ENCODE peak calls at places on chromosome 20, in eight cellular contexts. U is PC-3, I is spleen, J is foreskin keratinocyte, P is H9, X is adrenal gland, M is kidney, N is heart left ventricle. Z is an unnamed sample.
A peak's percentile ranks its signal among the peaks of the same experiment; 100 is the strongest.

GRCh38 chr20:11092151-11092550 is 418.4 kb upstream of the JAG1 start:
- DNase-seq in U (no peak), I (no peak), J (no peak), P (no peak), X (no peak), M (no peak), N (no peak), Z (no peak)

GRCh38 chr20:5630071-5630470 is 120.1 kb upstream of the SHLD1 start:
- DNase-seq in U (no peak), I (no peak), J (no peak), P (no peak), X (no peak), M (no peak), N (no peak), Z (no peak)

GRCh38 chr20:60986757-60987156 is 265.3 kb upstream of the CDH4 start:
- DNase-seq in U (no peak), I (no peak), J (no peak), P (no peak), X (no peak), M (no peak), N (no peak), Z (no peak)

GRCh38 chr20:3808141-3808479 is 12.0 kb downstream of the CDC25B start:
- DNase-seq in U (peak; percentile 98), I (peak; percentile 84), J (peak; percentile 63), P (no peak), X (peak; percentile 93), M (peak; percentile 93), N (peak; percentile 80), Z (peak; percentile 86)

GRCh38 chr20:23643665-23644064 is 5.9 kb upstream of the CST3 start:
- DNase-seq in U (no peak), I (no peak), J (no peak), P (no peak), X (no peak), M (no peak), N (no peak), Z (no peak)

GRCh38 chr20:62364911-62365736 is 2.0 kb downstream of the LAMA5 start:
- DNase-seq in U (no peak), I (no peak), J (no peak), P (peak; percentile 38), X (peak; percentile 91), M (peak; percentile 80), N (peak; percentile 65), Z (no peak)

GRCh38 chr20:63219447-63219821 is 3.5 kb upstream of the YTHDF1 start:
- DNase-seq in U (no peak), I (no peak), J (no peak), P (no peak), X (no peak), M (peak; percentile 55), N (no peak), Z (no peak)

GRCh38 chr20:21137078-21137477 is 11.2 kb downstream of the KIZ start:
- DNase-seq in U (no peak), I (no peak), J (no peak), P (no peak), X (no peak), M (no peak), N (no peak), Z (no peak)

GRCh38 chr20:34683667-34684066 is 6.8 kb upstream of the PIGU start:
- DNase-seq in U (no peak), I (no peak), J (no peak), P (no peak), X (no peak), M (no peak), N (no peak), Z (no peak)

GRCh38 chr20:9141070-9141469 is 72.2 kb downstream of the PLCB4 start:
- DNase-seq in U (no peak), I (no peak), J (no peak), P (no peak), X (no peak), M (no peak), N (no peak), Z (no peak)

GRCh38 chr20:48471734-48472408 is 355.9 kb downstream of the PREX1 start:
- DNase-seq in U (no peak), I (no peak), J (no peak), P (no peak), X (no peak), M (no peak), N (no peak), Z (no peak)

GRCh38 chr20:47748851-47749250 is 36.4 kb downstream of the SULF2 start:
- DNase-seq in U (no peak), I (no peak), J (no peak), P (no peak), X (no peak), M (no peak), N (no peak), Z (no peak)

GRCh38 chr20:41249781-41250281 is 67.7 kb downstream of the ZHX3 start:
- DNase-seq in U (peak; percentile 25), I (no peak), J (peak; percentile 12), P (peak; percentile 86), X (peak; percentile 27), M (peak; percentile 55), N (peak; percentile 32), Z (peak; percentile 71)

GRCh38 chr20:61949714-61950630 is 115.7 kb downstream of the TAF4 start:
- DNase-seq in U (no peak), I (peak; percentile 39), J (no peak), P (no peak), X (peak; percentile 9), M (peak; percentile 55), N (peak; percentile 10), Z (no peak)

DNA sequence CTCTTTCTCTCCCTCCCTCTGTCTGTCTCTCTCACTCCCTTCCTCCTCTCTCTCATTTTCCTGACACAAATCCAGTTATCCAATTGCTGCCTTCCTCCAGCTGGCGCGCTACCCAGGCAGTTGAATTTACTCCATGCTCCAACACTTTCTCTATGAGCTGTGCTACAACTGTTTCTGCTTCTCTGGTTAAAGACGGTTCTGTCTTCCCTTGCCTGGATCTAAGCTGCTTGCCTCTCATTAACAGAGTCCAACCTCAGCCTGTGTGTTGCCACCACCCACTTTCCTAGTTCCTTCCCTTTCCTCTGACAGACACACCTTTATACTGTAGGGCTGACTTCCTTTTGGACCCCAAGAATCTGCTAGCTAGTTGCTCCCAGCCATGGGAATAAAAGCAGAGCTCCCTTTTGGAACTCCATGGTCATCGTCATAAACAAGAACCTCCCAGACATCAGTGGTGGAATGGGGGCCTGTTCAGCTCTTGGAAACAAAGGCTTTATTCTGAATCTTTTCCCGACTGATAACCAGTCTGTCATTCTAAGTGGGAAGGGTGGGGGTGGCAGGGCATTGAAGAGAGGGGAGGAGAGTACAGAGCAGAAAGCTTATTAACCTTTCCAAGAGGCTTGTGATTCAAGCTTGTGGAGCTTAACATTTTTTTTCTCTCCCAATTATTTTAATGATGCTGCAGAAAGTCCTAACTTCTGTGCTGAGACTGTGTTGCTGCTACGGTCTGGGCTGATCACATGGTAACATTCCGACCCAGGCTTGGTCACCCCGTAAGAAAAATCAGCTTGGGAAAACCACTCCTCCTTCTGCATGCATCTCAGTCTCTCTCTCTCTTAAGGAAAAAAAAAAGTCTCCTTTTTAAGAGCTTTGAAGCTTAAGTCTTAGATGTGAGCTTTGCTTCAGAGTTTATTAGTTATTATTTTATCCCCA is 31.3 kb upstream of the BMP2 start:
- DNase-seq in U (no peak), I (no peak), J (no peak), P (no peak), X (no peak), M (no peak), N (no peak), Z (no peak)
- H3K27ac ChIP-seq in U (no peak overlapping the region), I (no peak overlapping the region), J (no peak overlapping the region), P (no peak overlapping the region), X (peak overlapping the region; percentile 10), M (no peak overlapping the region), N (peak overlapping the region; percentile 52), Z (no peak overlapping the region)

GRCh38 chr20:59004763-59005522 is 2.1 kb downstream of the CTSZ start:
- DNase-seq in U (no peak), I (peak; percentile 94), J (no peak), P (no peak), X (peak; percentile 80), M (peak; percentile 85), N (peak; percentile 65), Z (no peak)

GRCh38 chr20:59005523-59006166 is 1.4 kb downstream of the CTSZ start:
- DNase-seq in U (no peak), I (no peak), J (no peak), P (no peak), X (no peak), M (peak; percentile 58), N (no peak), Z (no peak)

GRCh38 chr20:59003836-59004492 is 3.1 kb downstream of the CTSZ start:
- DNase-seq in U (no peak), I (no peak), J (no peak), P (no peak), X (no peak), M (peak; percentile 65), N (no peak), Z (no peak)

GRCh38 chr20:59002874-59003399 is 4.1 kb downstream of the CTSZ start:
- DNase-seq in U (no peak), I (no peak), J (no peak), P (no peak), X (no peak), M (peak; percentile 71), N (no peak), Z (no peak)

GRCh38 chr20:59004493-59004762 is 2.6 kb downstream of the CTSZ start:
- DNase-seq in U (no peak), I (peak; percentile 94), J (no peak), P (no peak), X (peak; percentile 64), M (peak; percentile 78), N (peak; percentile 60), Z (no peak)
- TF ChIP-seq CTCF in U (no peak), I (no peak), J (no peak), P (no peak), X (no peak), M (no peak), N (no peak), Z (no peak)

DNA sequence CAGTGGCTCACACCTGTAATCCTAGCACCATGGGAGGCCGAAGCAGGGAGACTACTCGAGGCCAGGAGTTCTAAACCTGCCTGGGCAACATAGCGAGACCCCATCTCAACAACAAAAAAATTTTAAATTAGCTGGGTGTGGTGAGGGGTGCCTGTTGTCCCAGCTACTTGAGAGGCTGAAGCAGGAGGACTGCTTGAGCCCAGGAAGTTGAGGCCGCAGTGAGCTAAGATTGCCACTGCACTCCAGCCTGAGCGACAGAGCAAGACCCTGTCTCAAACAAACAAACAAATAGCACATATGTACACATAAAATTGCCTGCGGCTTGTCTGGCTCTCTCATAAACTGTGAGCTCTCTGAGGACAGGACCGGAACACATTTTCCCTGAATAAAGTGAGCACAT is 106.3 kb downstream of the BANF2 start:
- DNase-seq in U (no peak), I (no peak), J (no peak), P (no peak), X (no peak), M (no peak), N (no peak), Z (no peak)
- H3K27ac ChIP-seq in U (no peak overlapping the region), I (peak overlapping the region; percentile 13), J (no peak overlapping the region), P (no peak overlapping the region), X (peak overlapping the region; percentile 74), M (peak overlapping the region; percentile 68), N (peak overlapping the region; percentile 73), Z (no peak overlapping the region)

DNA sequence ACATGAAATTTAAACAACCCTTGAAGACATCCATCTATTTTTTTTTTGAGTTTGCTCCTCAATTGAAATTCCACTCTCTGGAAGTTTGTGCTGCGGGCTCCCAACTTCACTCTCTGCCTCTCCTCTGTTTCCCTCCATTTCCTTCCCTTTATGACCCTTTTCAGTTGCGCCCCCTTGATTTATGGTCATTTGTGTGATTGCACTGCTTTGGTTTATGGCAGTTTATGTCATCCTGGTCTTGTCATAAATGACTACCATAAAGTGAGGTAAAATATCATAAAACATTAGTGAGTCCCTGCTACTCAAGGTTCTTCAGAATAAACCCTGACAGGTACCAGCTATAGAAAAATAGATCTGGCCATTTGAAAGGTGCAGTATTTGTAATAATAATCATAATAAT is 348.3 kb upstream of the ZFP64 start:
- DNase-seq in U (peak; percentile 23), I (no peak), J (no peak), P (no peak), X (no peak), M (no peak), N (no peak), Z (no peak)
- TF ChIP-seq CTCF in U (peak; percentile 37), I (no peak), J (peak; percentile 6), P (peak; percentile 39), X (no peak), M (no peak), N (no peak), Z (no peak)

Z was measured in RWPE1.